ENCODE peak calls at places on chromosome 1, in nine cellular contexts. O is central memory CD4-positive, alpha-beta T cell; K is EH; N is NCI-H345; X is lower lobe of right lung; S is NCI-H1105; L is mesothelial cell of epicardium; Y is SK-MEL-5; G is T-helper 9 cell. B is an unnamed sample.

GRCh38 chr1:111491070-111491469 is 12.4 kb downstream of the ADORA3 start:
- DNase-seq in O (no peak), K (no peak), N (no peak), X (no peak), S (no peak), L (no peak), Y (no peak), G (no peak), B (no peak)

GRCh38 chr1:237470712-237471310 is 419.9 kb downstream of the ZP4 start:
- DNase-seq in O (no peak), K (no peak), N (no peak), X (no peak), S (peak), L (no peak), Y (peak), G (no peak), B (no peak)

GRCh38 chr1:27628712-27629111 is 6.3 kb downstream of the FGR start:
- DNase-seq in O (no peak), K (no peak), N (no peak), X (no peak), S (no peak), L (no peak), Y (no peak), G (no peak), B (peak)

GRCh38 chr1:217472915-217473314 is 158.0 kb downstream of the GPATCH2 start:
- DNase-seq in O (no peak), K (no peak), N (no peak), X (no peak), S (no peak), L (no peak), Y (no peak), G (no peak), B (no peak)

GRCh38 chr1:40848530-40849189 is 13.5 kb downstream of the CITED4 start:
- DNase-seq in O (no peak), K (peak), N (peak), X (peak), S (peak), L (peak), Y (peak), G (no peak), B (peak)

GRCh38 chr1:93807301-93807930 is 71.6 kb downstream of the DNTTIP2 start:
- DNase-seq in O (no peak), K (no peak), N (no peak), X (no peak), S (no peak), L (no peak), Y (no peak), G (no peak), B (no peak)

GRCh38 chr1:3474421-3474820 is 20.0 kb downstream of the ARHGEF16 start:
- DNase-seq in O (no peak), K (no peak), N (no peak), X (no peak), S (no peak), L (no peak), Y (no peak), G (no peak), B (no peak)

GRCh38 chr1:54708385-54708784 is 7.3 kb upstream of the TTC4 start:
- DNase-seq in O (no peak), K (no peak), N (no peak), X (no peak), S (no peak), L (no peak), Y (no peak), G (no peak), B (no peak)

GRCh38 chr1:116228501-116228900 is 117.3 kb downstream of the MAB21L3 start:
- DNase-seq in O (no peak), K (no peak), N (no peak), X (no peak), S (no peak), L (no peak), Y (no peak), G (no peak), B (no peak)

GRCh38 chr1:7301346-7301993 is 469.6 kb upstream of the VAMP3 start:
- DNase-seq in O (no peak), K (no peak), N (no peak), X (no peak), S (no peak), L (peak), Y (no peak), G (no peak), B (peak)

GRCh38 chr1:218369688-218370511 is 24.8 kb downstream of the TGFB2 start:
- DNase-seq in O (no peak), K (peak), N (no peak), X (no peak), S (no peak), L (no peak), Y (no peak), G (no peak), B (peak)

GRCh38 chr1:210815641-210816040 is 318.3 kb downstream of the KCNH1 start:
- DNase-seq in O (no peak), K (no peak), N (no peak), X (no peak), S (no peak), L (no peak), Y (no peak), G (no peak), B (no peak)

GRCh38 chr1:8560611-8561544 is 243.0 kb downstream of the SLC45A1 start:
- DNase-seq in O (peak), K (peak), N (peak), X (no peak), S (peak), L (no peak), Y (peak), G (peak), B (peak)

GRCh38 chr1:88877382-88877825 is 14.0 kb downstream of the GTF2B start:
- DNase-seq in O (peak), K (peak), N (peak), X (no peak), S (peak), L (no peak), Y (peak), G (no peak), B (no peak)

B was measured in osteoblast.